ENCODE peak calls at places on chromosome 13, in five cellular contexts. One of them, this sample, is unnamed.

GRCh38 chr13:32548837-32549236 is 10.2 kb upstream of the N4BP2L2 start:
- DNase-seq in stimulated activated CD8-positive, alpha-beta memory T cell treated with anti-CD3 and anti-CD28 coated beads, Interleukin-15, amount 100 ng/mL, for 48 hours: no peak
- DNase-seq in DMS79: no peak
- DNase-seq in activated T-cell treated with anti-CD3 and anti-CD28 coated beads for 1 hour: no peak
- DNase-seq in activated T-helper 1 cell treated with anti-CD3 and anti-CD28 coated beads, Interleukin-12 subunit alpha, Interleukin-12 subunit beta, Interleukin-2, Interleukin-4 antibody, amounts not matched to agents 30 ng/mL and 10 ng/mL and 1 ng/mL, durations not matched to agents 14 hours and 24 hours and 36 hours: no peak
- DNase-seq in this sample: no peak

GRCh38 chr13:40982772-40983171 is 36.3 kb downstream of the ELF1 start:
- DNase-seq in stimulated activated CD8-positive, alpha-beta memory T cell treated with anti-CD3 and anti-CD28 coated beads, Interleukin-15, amount 100 ng/mL, for 48 hours: peak
- DNase-seq in DMS79: no peak
- DNase-seq in activated T-cell treated with anti-CD3 and anti-CD28 coated beads for 1 hour: peak
- DNase-seq in activated T-helper 1 cell treated with anti-CD3 and anti-CD28 coated beads, Interleukin-12 subunit alpha, Interleukin-12 subunit beta, Interleukin-2, Interleukin-4 antibody, amounts not matched to agents 30 ng/mL and 10 ng/mL and 1 ng/mL, durations not matched to agents 14 hours and 24 hours and 36 hours: peak
- DNase-seq in this sample: peak

GRCh38 chr13:31134055-31134711 is 27.5 kb downstream of the HSPH1 start:
- DNase-seq in stimulated activated CD8-positive, alpha-beta memory T cell treated with anti-CD3 and anti-CD28 coated beads, Interleukin-15, amount 100 ng/mL, for 48 hours: no peak
- DNase-seq in DMS79: peak
- DNase-seq in activated T-cell treated with anti-CD3 and anti-CD28 coated beads for 1 hour: no peak
- DNase-seq in activated T-helper 1 cell treated with anti-CD3 and anti-CD28 coated beads, Interleukin-12 subunit alpha, Interleukin-12 subunit beta, Interleukin-2, Interleukin-4 antibody, amounts not matched to agents 30 ng/mL and 10 ng/mL and 1 ng/mL, durations not matched to agents 14 hours and 24 hours and 36 hours: no peak
- DNase-seq in this sample: no peak

GRCh38 chr13:102817907-102818306 is 19.0 kb downstream of the BIVM start:
- DNase-seq in stimulated activated CD8-positive, alpha-beta memory T cell treated with anti-CD3 and anti-CD28 coated beads, Interleukin-15, amount 100 ng/mL, for 48 hours: no peak
- DNase-seq in DMS79: no peak
- DNase-seq in activated T-cell treated with anti-CD3 and anti-CD28 coated beads for 1 hour: no peak
- DNase-seq in activated T-helper 1 cell treated with anti-CD3 and anti-CD28 coated beads, Interleukin-12 subunit alpha, Interleukin-12 subunit beta, Interleukin-2, Interleukin-4 antibody, amounts not matched to agents 30 ng/mL and 10 ng/mL and 1 ng/mL, durations not matched to agents 14 hours and 24 hours and 36 hours: no peak
- DNase-seq in this sample: no peak

GRCh38 chr13:19622189-19622588 is 11.3 kb upstream of the MPHOSPH8 start:
- DNase-seq in stimulated activated CD8-positive, alpha-beta memory T cell treated with anti-CD3 and anti-CD28 coated beads, Interleukin-15, amount 100 ng/mL, for 48 hours: no peak
- DNase-seq in DMS79: no peak
- DNase-seq in activated T-cell treated with anti-CD3 and anti-CD28 coated beads for 1 hour: no peak
- DNase-seq in activated T-helper 1 cell treated with anti-CD3 and anti-CD28 coated beads, Interleukin-12 subunit alpha, Interleukin-12 subunit beta, Interleukin-2, Interleukin-4 antibody, amounts not matched to agents 30 ng/mL and 10 ng/mL and 1 ng/mL, durations not matched to agents 14 hours and 24 hours and 36 hours: no peak
- DNase-seq in this sample: no peak

GRCh38 chr13:27839809-27840467 is 47.7 kb downstream of the GSX1 start:
- DNase-seq in stimulated activated CD8-positive, alpha-beta memory T cell treated with anti-CD3 and anti-CD28 coated beads, Interleukin-15, amount 100 ng/mL, for 48 hours: no peak
- DNase-seq in DMS79: no peak
- DNase-seq in activated T-cell treated with anti-CD3 and anti-CD28 coated beads for 1 hour: no peak
- DNase-seq in activated T-helper 1 cell treated with anti-CD3 and anti-CD28 coated beads, Interleukin-12 subunit alpha, Interleukin-12 subunit beta, Interleukin-2, Interleukin-4 antibody, amounts not matched to agents 30 ng/mL and 10 ng/mL and 1 ng/mL, durations not matched to agents 14 hours and 24 hours and 36 hours: no peak
- DNase-seq in this sample: no peak

GRCh38 chr13:106156468-106156867 is 379.0 kb downstream of the EFNB2 start:
- DNase-seq in stimulated activated CD8-positive, alpha-beta memory T cell treated with anti-CD3 and anti-CD28 coated beads, Interleukin-15, amount 100 ng/mL, for 48 hours: no peak
- DNase-seq in DMS79: no peak
- DNase-seq in activated T-cell treated with anti-CD3 and anti-CD28 coated beads for 1 hour: no peak
- DNase-seq in activated T-helper 1 cell treated with anti-CD3 and anti-CD28 coated beads, Interleukin-12 subunit alpha, Interleukin-12 subunit beta, Interleukin-2, Interleukin-4 antibody, amounts not matched to agents 30 ng/mL and 10 ng/mL and 1 ng/mL, durations not matched to agents 14 hours and 24 hours and 36 hours: no peak
- DNase-seq in this sample: no peak

GRCh38 chr13:49481788-49482187 is 14.0 kb upstream of the PHF11 start:
- DNase-seq in stimulated activated CD8-positive, alpha-beta memory T cell treated with anti-CD3 and anti-CD28 coated beads, Interleukin-15, amount 100 ng/mL, for 48 hours: no peak
- DNase-seq in DMS79: no peak
- DNase-seq in activated T-cell treated with anti-CD3 and anti-CD28 coated beads for 1 hour: no peak
- DNase-seq in activated T-helper 1 cell treated with anti-CD3 and anti-CD28 coated beads, Interleukin-12 subunit alpha, Interleukin-12 subunit beta, Interleukin-2, Interleukin-4 antibody, amounts not matched to agents 30 ng/mL and 10 ng/mL and 1 ng/mL, durations not matched to agents 14 hours and 24 hours and 36 hours: no peak
- DNase-seq in this sample: no peak

GRCh38 chr13:70188567-70188966 is 80.3 kb upstream of the KLHL1 start:
- DNase-seq in stimulated activated CD8-positive, alpha-beta memory T cell treated with anti-CD3 and anti-CD28 coated beads, Interleukin-15, amount 100 ng/mL, for 48 hours: no peak
- DNase-seq in DMS79: no peak
- DNase-seq in activated T-cell treated with anti-CD3 and anti-CD28 coated beads for 1 hour: no peak
- DNase-seq in activated T-helper 1 cell treated with anti-CD3 and anti-CD28 coated beads, Interleukin-12 subunit alpha, Interleukin-12 subunit beta, Interleukin-2, Interleukin-4 antibody, amounts not matched to agents 30 ng/mL and 10 ng/mL and 1 ng/mL, durations not matched to agents 14 hours and 24 hours and 36 hours: no peak
- DNase-seq in this sample: no peak

GRCh38 chr13:50989476-50989875 is 79.9 kb downstream of the RNASEH2B start:
- DNase-seq in stimulated activated CD8-positive, alpha-beta memory T cell treated with anti-CD3 and anti-CD28 coated beads, Interleukin-15, amount 100 ng/mL, for 48 hours: no peak
- DNase-seq in DMS79: no peak
- DNase-seq in activated T-cell treated with anti-CD3 and anti-CD28 coated beads for 1 hour: no peak
- DNase-seq in activated T-helper 1 cell treated with anti-CD3 and anti-CD28 coated beads, Interleukin-12 subunit alpha, Interleukin-12 subunit beta, Interleukin-2, Interleukin-4 antibody, amounts not matched to agents 30 ng/mL and 10 ng/mL and 1 ng/mL, durations not matched to agents 14 hours and 24 hours and 36 hours: no peak
- DNase-seq in this sample: no peak

GRCh38 chr13:79710376-79710775 is 229.4 kb downstream of the NDFIP2 start:
- DNase-seq in stimulated activated CD8-positive, alpha-beta memory T cell treated with anti-CD3 and anti-CD28 coated beads, Interleukin-15, amount 100 ng/mL, for 48 hours: no peak
- DNase-seq in DMS79: no peak
- DNase-seq in activated T-cell treated with anti-CD3 and anti-CD28 coated beads for 1 hour: no peak
- DNase-seq in activated T-helper 1 cell treated with anti-CD3 and anti-CD28 coated beads, Interleukin-12 subunit alpha, Interleukin-12 subunit beta, Interleukin-2, Interleukin-4 antibody, amounts not matched to agents 30 ng/mL and 10 ng/mL and 1 ng/mL, durations not matched to agents 14 hours and 24 hours and 36 hours: no peak
- DNase-seq in this sample: no peak